ENCODE peak calls at places on chromosomes 16 and 17, in nine cellular contexts. U, S, D, I, H, W, V, A and X are unnamed samples.
A peak's percentile ranks its signal among the peaks of the same experiment; 100 is the strongest.

GRCh38 chr17:71849783-71850768 is 270.7 kb upstream of the SOX9 start:
- DNase-seq in H (no peak), V (no peak), D (no peak), U (no peak), A (no peak), I (no peak), S (no peak), W (no peak), X (no peak)

GRCh38 chr16:20203277-20203676 is 124.0 kb downstream of the GP2 start:
- DNase-seq in V (no peak), H (no peak), W (no peak), S (no peak), D (no peak), U (no peak), A (no peak), I (no peak), X (no peak)

GRCh38 chr16:2042666-2043295 is 4.9 kb downstream of the NTHL1 start:
- DNase-seq in D (no peak), H (no peak), I (no peak), W (no peak), S (no peak), V (no peak), A (no peak), U (no peak), X (no peak)

GRCh38 chr16:85234310-85235235 is 122.3 kb upstream of the CIBAR2 start:
- DNase-seq in V (peak; percentile 93), W (peak; percentile 76), S (no peak), H (peak; percentile 73), U (peak; percentile 90), I (no peak), D (peak; percentile 54), A (no peak), X (peak; percentile 78)

GRCh38 chr17:50304781-50305404 is 30.6 kb downstream of the TMEM92 start:
- DNase-seq in D (no peak), V (no peak), S (no peak), I (no peak), U (peak; percentile 25), W (no peak), A (no peak), H (no peak), X (peak; percentile 30)

GRCh38 chr17:944266-944665 is 35.3 kb downstream of the NXN start:
- DNase-seq in A (no peak), W (no peak), D (no peak), H (no peak), I (no peak), S (no peak), V (no peak), U (no peak), X (no peak)

GRCh38 chr17:55421179-55421934 is at the start of gene MMD:
- DNase-seq in H (no peak), D (no peak), V (no peak), W (peak; percentile 26), I (no peak), U (peak; percentile 4), A (no peak), S (peak; percentile 47), X (no peak)

GRCh38 chr17:61836266-61837174 is 26.8 kb downstream of the BRIP1 start:
- DNase-seq in D (no peak), S (no peak), W (no peak), I (no peak), V (no peak), H (no peak), U (no peak), A (no peak), X (no peak)

GRCh38 chr17:83100853-83101391 is 21.5 kb downstream of the METRNL start:
- DNase-seq in H (no peak), U (no peak), V (no peak), S (no peak), D (no peak), W (no peak), I (no peak), A (no peak), X (no peak)

GRCh38 chr17:15341385-15341849 is at the start of gene TEKT3:
- DNase-seq in U (peak; percentile 76), S (peak; percentile 84), D (peak; percentile 78), A (no peak), H (peak; percentile 20), V (no peak), I (no peak), W (peak; percentile 88), X (peak; percentile 40)

GRCh38 chr17:20116683-20117309 is 107.6 kb downstream of the SPECC1 start:
- DNase-seq in V (peak; percentile 60), S (no peak), H (no peak), A (peak; percentile 20), I (peak; percentile 53), W (no peak), D (peak; percentile 31), U (peak; percentile 72), X (peak; percentile 50)

GRCh38 chr17:79650861-79651260 is 40.0 kb upstream of the RBFOX3 start:
- DNase-seq in V (no peak), I (no peak), A (no peak), U (no peak), S (no peak), W (no peak), H (no peak), D (no peak), X (no peak)

GRCh38 chr16:64969221-64969620 is 152.6 kb downstream of the CDH11 start:
- DNase-seq in S (no peak), A (no peak), U (no peak), H (no peak), V (no peak), D (no peak), W (no peak), I (no peak), X (peak; percentile 48)

GRCh38 chr17:68441064-68441770 is 16.1 kb downstream of the WIPI1 start:
- DNase-seq in I (no peak), V (no peak), U (peak; percentile 47), A (no peak), D (no peak), W (no peak), S (no peak), H (no peak), X (no peak)

DNA sequence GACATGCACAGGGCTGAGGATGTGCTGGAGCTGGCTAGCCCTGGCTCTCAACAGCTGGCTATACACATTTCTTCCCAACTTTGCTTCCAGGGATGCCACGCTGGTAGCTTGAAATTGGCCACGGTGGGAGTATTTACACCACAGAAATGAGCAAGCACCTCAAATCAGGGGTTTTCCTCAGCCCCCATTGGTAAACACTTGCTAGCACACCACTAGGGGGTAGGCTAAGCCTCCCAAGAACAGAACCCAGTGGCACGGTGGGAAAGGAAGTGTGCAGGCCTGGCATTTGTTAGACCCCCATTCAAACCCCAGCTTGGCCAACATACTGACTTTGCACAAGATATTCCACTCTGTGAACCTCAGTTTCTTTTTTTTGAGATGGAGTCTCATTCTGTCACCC is 12.9 kb downstream of the DRC3 start:
- DNase-seq in H (no peak), I (no peak), V (peak; percentile 35), S (no peak), A (no peak), W (no peak), D (no peak), U (no peak), X (no peak)
- TF ChIP-seq CTCF in H (peak; percentile 39), I (peak; percentile 44), V (peak; percentile 40), S (no peak), A (no peak), W (no peak), D (no peak), U (no peak), X (peak; percentile 30)

GRCh38 chr16:12901204-12901596 is 198 bp upstream of the SHISA9 start:
- DNase-seq in U (no peak), S (no peak), I (no peak), W (no peak), D (no peak), V (no peak), A (no peak), H (no peak), X (no peak)
- TF ChIP-seq CTCF in U (no peak), S (no peak), I (no peak), W (no peak), D (no peak), V (no peak), A (no peak), H (no peak), X (no peak)

GRCh38 chr16:23871924-23872323 is 36.1 kb downstream of the PRKCB start:
- DNase-seq in U (no peak), S (peak; percentile 33), A (no peak), D (no peak), I (no peak), H (no peak), W (no peak), V (no peak), X (no peak)

GRCh38 chr16:23879735-23880373 is 44.1 kb downstream of the PRKCB start:
- DNase-seq in D (no peak), W (no peak), S (no peak), U (no peak), V (no peak), H (no peak), A (no peak), I (no peak), X (no peak)

GRCh38 chr16:23874613-23875294 is 39.0 kb downstream of the PRKCB start:
- DNase-seq in I (no peak), V (peak; percentile 69), U (no peak), H (no peak), D (no peak), A (no peak), W (no peak), S (no peak), X (peak; percentile 13)

GRCh38 chr16:23876256-23876896 is 40.6 kb downstream of the PRKCB start:
- DNase-seq in I (no peak), A (no peak), S (no peak), U (no peak), V (no peak), W (no peak), D (no peak), H (no peak), X (peak; percentile 13)

GRCh38 chr16:23877107-23878070 is 41.6 kb downstream of the PRKCB start:
- DNase-seq in W (no peak), V (peak; percentile 48), D (no peak), S (no peak), U (no peak), I (no peak), H (no peak), A (no peak), X (no peak)
- TF ChIP-seq CTCF in W (no peak), V (peak; percentile 62), D (no peak), S (no peak), U (no peak), I (no peak), H (no peak), A (no peak), X (no peak)

GRCh38 chr16:50366126-50366525 is 2.7 kb downstream of the BRD7 start:
- DNase-seq in H (no peak), U (no peak), V (no peak), W (no peak), A (no peak), I (no peak), D (no peak), S (no peak), X (no peak)

GRCh38 chr16:50369133-50369804 is 481 bp upstream of the BRD7 start:
- DNase-seq in H (no peak), V (no peak), I (no peak), D (no peak), S (no peak), U (no peak), W (no peak), A (no peak), X (no peak)

GRCh38 chr16:50371036-50371716 is 2.4 kb upstream of the BRD7 start:
- DNase-seq in V (no peak), D (no peak), I (no peak), S (no peak), U (no peak), H (no peak), A (no peak), W (no peak), X (no peak)

GRCh38 chr16:50367777-50368409 is 895 bp downstream of the BRD7 start:
- DNase-seq in H (no peak), U (peak; percentile 22), A (no peak), W (no peak), V (no peak), I (no peak), S (no peak), D (no peak), X (no peak)

GRCh38 chr16:50368410-50369132 is at the start of gene BRD7:
- DNase-seq in A (peak; percentile 79), S (peak; percentile 40), W (peak; percentile 69), U (peak; percentile 66), H (no peak), D (peak; percentile 77), I (no peak), V (peak; percentile 82), X (peak; percentile 49)
- TF ChIP-seq CTCF in A (no peak), S (peak; percentile 33), W (peak; percentile 77), U (peak; percentile 55), H (peak; percentile 30), D (peak; percentile 61), I (peak; percentile 35), V (no peak), X (peak; percentile 27)